ENCODE peak calls at places on chromosomes 11 and 22, in seven cellular contexts. J is colonic mucosa, P is thoracic aorta, V is upper lobe of right lung, N is prostate gland, A is adrenal gland, O is psoas muscle. B is an unnamed sample.
A peak's percentile ranks its signal among the peaks of the same experiment; 100 is the strongest.

GRCh38 chr11:16117989-16118810 is 238.1 kb downstream of the SOX6 start:
- DNase-seq in N (no peak), J (no peak), O (no peak), A (no peak), P (no peak), V (no peak), B (no peak)

GRCh38 chr22:17120711-17121234 is 387 bp downstream of the TMEM121B start:
- DNase-seq in O (no peak), A (no peak), J (no peak), V (no peak), P (no peak), N (no peak), B (no peak)

GRCh38 chr11:118910309-118911112 is 15.2 kb downstream of the BCL9L start:
- DNase-seq in P (no peak), N (peak; percentile 82), O (peak; percentile 86), A (peak; percentile 89), J (no peak), V (peak; percentile 91), B (peak; percentile 87)

GRCh38 chr22:45537734-45538181 is 35.1 kb downstream of the FBLN1 start:
- DNase-seq in N (peak; percentile 90), J (no peak), O (peak; percentile 55), P (no peak), A (no peak), V (no peak), B (peak; percentile 76)

GRCh38 chr11:132640952-132641351 is 891.3 kb downstream of the OPCML start:
- DNase-seq in V (no peak), A (no peak), P (no peak), O (no peak), J (no peak), N (no peak), B (no peak)

GRCh38 chr11:133692371-133692770 is 152.9 kb downstream of the SPATA19 start:
- DNase-seq in O (no peak), J (no peak), A (no peak), V (no peak), N (no peak), P (no peak), B (no peak)

GRCh38 chr11:124758355-124759267 is 3.5 kb downstream of the ESAM start:
- DNase-seq in A (peak; percentile 62), P (no peak), O (peak; percentile 74), J (peak; percentile 94), N (peak; percentile 68), V (peak; percentile 93), B (no peak)

GRCh38 chr11:127496165-127496564 is 495.6 kb upstream of the KIRREL3 start:
- DNase-seq in P (no peak), J (no peak), A (no peak), N (no peak), O (no peak), V (no peak), B (no peak)

GRCh38 chr11:66081505-66081904 is 11.4 kb downstream of the PACS1 start:
- DNase-seq in A (peak; percentile 36), P (no peak), O (no peak), N (peak; percentile 92), J (peak; percentile 64), V (no peak), B (no peak)

GRCh38 chr11:35147273-35147672 is 8.3 kb downstream of the CD44 start:
- DNase-seq in O (no peak), J (no peak), V (no peak), N (no peak), A (no peak), P (no peak), B (no peak)

GRCh38 chr11:108635106-108635505 is 29.8 kb upstream of the DDX10 start:
- DNase-seq in V (no peak), A (no peak), P (no peak), N (no peak), J (no peak), O (no peak), B (no peak)

GRCh38 chr11:61347916-61348461 is 13.7 kb downstream of the CYB561A3 start:
- DNase-seq in O (no peak), N (no peak), J (no peak), P (no peak), A (peak; percentile 87), V (peak; percentile 64), B (peak; percentile 42)

GRCh38 chr11:4146070-4146764 is 51.6 kb downstream of the RRM1 start:
- DNase-seq in A (no peak), J (no peak), V (no peak), O (no peak), P (no peak), N (no peak), B (no peak)

GRCh38 chr11:126280595-126280994 is 2.3 kb upstream of the TIRAP start:
- DNase-seq in A (peak; percentile 30), J (no peak), P (no peak), V (no peak), O (no peak), N (no peak), B (no peak)

GRCh38 chr11:132501356-132501755 is 1030.9 kb downstream of the OPCML start:
- DNase-seq in N (no peak), P (no peak), A (no peak), O (no peak), V (no peak), J (no peak), B (no peak)

GRCh38 chr11:118625036-118625690 is 17.7 kb downstream of the PHLDB1 start:
- DNase-seq in N (no peak), J (no peak), V (no peak), A (no peak), O (no peak), P (no peak), B (no peak)

GRCh38 chr11:114131366-114131963 is 72.0 kb downstream of the ZBTB16 start:
- DNase-seq in N (no peak), A (no peak), O (no peak), P (no peak), V (no peak), J (no peak), B (no peak)

GRCh38 chr11:29018631-29019030 is 910.4 kb downstream of the METTL15 start:
- DNase-seq in N (no peak), A (no peak), P (no peak), O (no peak), J (no peak), V (no peak), B (no peak)

GRCh38 chr11:92528051-92528450 is 303.4 kb downstream of the FAT3 start:
- DNase-seq in P (no peak), N (peak; percentile 33), V (no peak), J (no peak), O (no peak), A (no peak), B (no peak)

GRCh38 chr22:30005213-30005857 is 74.9 kb upstream of the HORMAD2 start:
- DNase-seq in P (peak; percentile 36), O (peak; percentile 73), N (peak; percentile 66), V (peak; percentile 75), A (peak; percentile 64), J (peak; percentile 88), B (peak; percentile 84)

GRCh38 chr22:42528591-42529307 is 9.2 kb upstream of the RRP7A start:
- DNase-seq in J (no peak), N (no peak), V (no peak), O (no peak), P (no peak), A (no peak), B (no peak)

GRCh38 chr22:20777420-20778177 is 3.7 kb downstream of the SERPIND1 start:
- DNase-seq in V (no peak), A (peak; percentile 33), N (peak; percentile 68), O (no peak), J (peak; percentile 43), P (no peak), B (no peak)

GRCh38 chr11:74154621-74155281 is 16.1 kb downstream of the C2CD3 start:
- DNase-seq in N (no peak), J (no peak), A (peak; percentile 27), V (no peak), O (no peak), P (no peak), B (no peak)

GRCh38 chr11:61923166-61924015 is 6.0 kb upstream of the RAB3IL1 start:
- DNase-seq in P (no peak), O (peak; percentile 70), V (no peak), N (no peak), A (peak; percentile 92), J (peak; percentile 61), B (peak; percentile 84)

GRCh38 chr11:76935030-76935429 is 74.3 kb downstream of the ACER3 start:
- DNase-seq in P (no peak), O (no peak), V (no peak), A (no peak), J (no peak), N (no peak), B (no peak)

GRCh38 chr22:41799486-41800347 is 762 bp upstream of the CCDC134 start:
- DNase-seq in N (peak; percentile 15), O (peak; percentile 44), J (peak; percentile 39), V (peak; percentile 75), A (peak; percentile 40), P (no peak), B (peak; percentile 60)

GRCh38 chr11:2270322-2271076 is at the start of gene ASCL2:
- DNase-seq in O (no peak), V (peak; percentile 68), A (no peak), J (peak; percentile 33), N (no peak), P (no peak), B (no peak)

GRCh38 chr22:19723990-19724827 is 870 bp downstream of the GP1BB start:
- DNase-seq in J (no peak), O (no peak), A (no peak), P (no peak), V (no peak), N (no peak), B (no peak)

GRCh38 chr11:126214446-126215240 is 3.1 kb downstream of the FAM118B start:
- DNase-seq in J (peak; percentile 78), N (peak; percentile 20), A (no peak), V (no peak), O (no peak), P (no peak), B (no peak)

GRCh38 chr11:57462597-57462996 is 2.3 kb downstream of the RTN4RL2 start:
- DNase-seq in O (no peak), P (no peak), A (no peak), J (no peak), V (no peak), N (no peak), B (no peak)
- H3K27me3 ChIP-seq in O (peaks cover 22% of the 10 kb centered on the region), P (peaks cover 16% of the 10 kb centered on the region), A (peaks cover 20% of the 10 kb centered on the region), J (peaks cover 34% of the 10 kb centered on the region), V (peaks cover 25% of the 10 kb centered on the region), N (no peaks in the 10 kb centered on the region), B (peaks cover 6% of the 10 kb centered on the region)

DNA sequence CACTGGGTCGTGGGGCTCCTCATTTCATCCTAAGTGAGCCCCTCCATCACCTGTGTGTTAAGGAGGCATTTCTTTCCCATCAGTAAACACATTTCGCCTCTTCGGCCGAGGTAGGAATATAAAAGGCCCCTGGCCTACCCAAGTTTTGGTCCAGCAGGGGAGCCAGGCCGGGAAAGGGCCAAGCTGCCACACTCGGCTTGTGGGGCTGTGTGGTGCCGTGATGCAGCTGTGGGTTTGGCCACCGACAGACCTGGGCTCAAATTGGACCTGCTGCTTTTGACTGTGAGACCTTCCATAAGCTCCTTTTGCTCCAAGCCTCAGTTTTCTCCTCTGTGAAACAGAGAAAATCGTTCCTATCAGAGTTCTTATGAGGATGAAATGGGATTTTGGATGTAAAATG is 771 bp downstream of the NDUFV1 start:
- DNase-seq in O (no peak), A (no peak), N (no peak), V (no peak), J (no peak), P (no peak), B (no peak)
- H3K27ac ChIP-seq in O (peak overlapping the region; percentile 88), A (no peak overlapping the region), N (peak overlapping the region; percentile 76), V (peak overlapping the region; percentile 91), J (peak overlapping the region; percentile 52), P (no peak overlapping the region), B (peak overlapping the region; percentile 67)

GRCh38 chr22:37342065-37342464 is 59.8 kb downstream of the CYTH4 start:
- DNase-seq in N (no peak), O (no peak), P (no peak), A (no peak), J (no peak), V (no peak), B (no peak)
- H3K27me3 ChIP-seq in N (peaks cover 2% of the 10 kb centered on the region), O (peaks cover 9% of the 10 kb centered on the region), P (no peaks in the 10 kb centered on the region), A (peaks cover 16% of the 10 kb centered on the region), J (no peaks in the 10 kb centered on the region), V (peaks cover 13% of the 10 kb centered on the region), B (no peaks in the 10 kb centered on the region)

GRCh38 chr11:47378011-47378835 is at the start of gene SPI1:
- DNase-seq in A (peak; percentile 66), J (peak; percentile 49), P (no peak), O (peak; percentile 50), V (peak; percentile 86), N (no peak), B (peak; percentile 36)
- H3K27ac ChIP-seq in A (peak within 1 kb of the TSS; percentile 65), J (peak within 1 kb of the TSS; percentile 55), P (no peak within 1 kb of the TSS), O (peak within 1 kb of the TSS; percentile 23), V (peak within 1 kb of the TSS; percentile 84), N (no peak within 1 kb of the TSS), B (no peak within 1 kb of the TSS)